ENCODE peak calls at places on chromosomes 13 and 19, in six cellular contexts. P is GDM1; M is stimulated activated CD8-positive, alpha-beta memory T cell treated with anti-CD3 and anti-CD28 coated beads, Interleukin-4, amount 100 ng/mL, for 1 hour; Z is activated T-helper 1 cell treated with Interleukin-2 at 50 U/mL for 16 hours; Y is activated CD4-positive, alpha-beta T cell treated with anti-CD3 and anti-CD28 coated beads for 48 hours; V is activated CD8-positive, alpha-beta memory T cell treated with anti-CD3 and anti-CD28 coated beads for 4 hours. T is an unnamed sample.

GRCh38 chr19:38666662-38667448 is 19.4 kb downstream of the ACTN4 start:
- DNase-seq in P (no peak), Z (no peak), V (no peak), M (no peak), Y (peak; percentile 29), T (no peak)

GRCh38 chr13:51004918-51005460 is 95.4 kb downstream of the RNASEH2B start:
- DNase-seq in V (no peak), Y (no peak), Z (no peak), P (no peak), M (no peak), T (no peak)

GRCh38 chr19:1110809-1111640 is 7.2 kb downstream of the GPX4 start:
- DNase-seq in M (no peak), V (no peak), P (no peak), Z (no peak), Y (no peak), T (no peak)

GRCh38 chr13:73194310-73194709 is 135.5 kb downstream of the KLF5 start:
- DNase-seq in Z (no peak), M (no peak), P (no peak), V (no peak), Y (no peak), T (no peak)

GRCh38 chr13:68727788-68728187 is 1379.8 kb upstream of the ATXN8OS start:
- DNase-seq in P (no peak), M (no peak), Z (no peak), V (no peak), Y (no peak), T (no peak)

GRCh38 chr13:38908574-38908973 is 82.1 kb downstream of the STOML3 start:
- DNase-seq in Z (no peak), Y (no peak), V (no peak), P (no peak), M (no peak), T (no peak)

GRCh38 chr19:50814883-50815282 is 8.7 kb downstream of the KLK1 start:
- DNase-seq in Z (no peak), Y (no peak), V (no peak), M (no peak), P (no peak), T (no peak)

GRCh38 chr19:16062789-16063188 is 13.5 kb upstream of the TPM4 start:
- DNase-seq in P (peak; percentile 50), Y (peak; percentile 82), Z (peak; percentile 44), M (peak; percentile 46), V (no peak), T (peak; percentile 61)

GRCh38 chr13:109647046-109647445 is 139.3 kb downstream of the IRS2 start:
- DNase-seq in V (no peak), Y (no peak), P (no peak), Z (no peak), M (no peak), T (no peak)

GRCh38 chr19:18208098-18208951 is 4.5 kb upstream of the RAB3A start:
- DNase-seq in P (no peak), Z (no peak), M (no peak), V (no peak), Y (peak; percentile 72), T (no peak)

GRCh38 chr13:78875792-78876580 is 217.0 kb upstream of the OBI1 start:
- DNase-seq in V (no peak), M (no peak), Y (peak; percentile 8), Z (no peak), P (no peak), T (no peak)

GRCh38 chr19:42961119-42961518 is 24.1 kb upstream of the PSG7 start:
- DNase-seq in P (no peak), Z (no peak), Y (no peak), M (no peak), V (no peak), T (no peak)

T was measured in activated T-helper 9 cell treated with anti-CD3 and anti-CD28 coated beads, Interleukin-2, amount 50 U/mL, for 16 hours.